ENCODE peak calls at places on chromosome 12, in six cellular contexts. S is LoVo, O is non-pigmented ciliary epithelial cell, M is endothelial cell, E is GM18507, B is cerebellar cortex. F is an unnamed sample.

GRCh38 chr12:125187148-125187733 is 122.0 kb downstream of the AACS start:
- DNase-seq in S (no peak), E (no peak), B (peak; percentile 4), O (no peak), M (peak; percentile 32), F (peak; percentile 18)

GRCh38 chr12:83818888-83819287 is 1093.7 kb downstream of the SLC6A15 start:
- DNase-seq in M (no peak), E (no peak), S (peak; percentile 24), O (no peak), B (no peak), F (peak; percentile 36)

GRCh38 chr12:67981236-67982164 is 7.7 kb upstream of the IFNG-AS1 start:
- DNase-seq in E (no peak), S (peak; percentile 56), B (no peak), M (no peak), O (peak; percentile 83), F (peak; percentile 71)

GRCh38 chr12:18578191-18578590 is 159.6 kb downstream of the PLCZ1 start:
- DNase-seq in E (no peak), S (no peak), O (no peak), M (no peak), B (no peak), F (peak; percentile 39)

GRCh38 chr12:91127751-91128150 is 16.5 kb upstream of the LUM start:
- DNase-seq in B (no peak), E (no peak), O (no peak), S (peak; percentile 82), M (no peak), F (no peak)

GRCh38 chr12:85866929-85867776 is 6.9 kb upstream of the NTS start:
- DNase-seq in S (peak; percentile 58), B (peak; percentile 67), O (peak; percentile 55), M (peak; percentile 39), E (no peak), F (peak; percentile 87)

GRCh38 chr12:48288387-48289268 is 62.1 kb downstream of the ZNF641 start:
- DNase-seq in E (no peak), M (no peak), O (no peak), B (no peak), S (no peak), F (no peak)

GRCh38 chr12:26746315-26746714 is 86.7 kb downstream of the ITPR2 start:
- DNase-seq in E (no peak), M (no peak), S (no peak), B (no peak), O (peak; percentile 68), F (peak; percentile 68)